ENCODE peak calls at places on chromosomes 12 and 14, in four cellular contexts. T, F, D and A are unnamed samples.

GRCh38 chr12:52053570-52054209 is 2.4 kb downstream of the NR4A1 start:
- DNase-seq in T (no peak), F (no peak), D (no peak), A (no peak)

GRCh38 chr14:22753586-22753985 is 12.9 kb upstream of the OXA1L start:
- DNase-seq in T (no peak), F (no peak), D (no peak), A (no peak)

GRCh38 chr14:49586673-49587460 is 687 bp upstream of the RPS29 start:
- DNase-seq in T (no peak), F (no peak), D (no peak), A (peak)

GRCh38 chr12:3061129-3061857 is 15.9 kb upstream of the TSPAN9 start:
- DNase-seq in T (no peak), F (no peak), D (no peak), A (no peak)

GRCh38 chr12:86254399-86255107 is 1.6 kb downstream of the MGAT4C start:
- DNase-seq in T (no peak), F (no peak), D (no peak), A (no peak)

GRCh38 chr12:91326043-91327027 is 143.7 kb upstream of the DCN start:
- DNase-seq in T (peak), F (peak), D (no peak), A (peak)

GRCh38 chr12:115407036-115407435 is 723.1 kb upstream of the TBX3 start:
- DNase-seq in T (no peak), F (no peak), D (no peak), A (peak)

GRCh38 chr14:103206023-103206481 is 82.8 kb downstream of the TNFAIP2 start:
- DNase-seq in T (no peak), F (no peak), D (no peak), A (no peak)

GRCh38 chr14:26175659-26176058 is 422.2 kb downstream of the NOVA1 start:
- DNase-seq in T (no peak), F (no peak), D (no peak), A (no peak)

GRCh38 chr12:22202847-22203246 is 131.7 kb downstream of the ST8SIA1 start:
- DNase-seq in T (no peak), F (no peak), D (no peak), A (no peak)

GRCh38 chr14:72651081-72651480 is 242.8 kb downstream of the DPF3 start:
- DNase-seq in T (no peak), F (no peak), D (no peak), A (no peak)

GRCh38 chr12:27291862-27292261 is 40.8 kb upstream of the BMAL2 start:
- DNase-seq in T (no peak), F (no peak), D (no peak), A (no peak)

GRCh38 chr12:130620756-130621155 is 95.3 kb downstream of the RIMBP2 start:
- DNase-seq in T (no peak), F (no peak), D (no peak), A (no peak)

GRCh38 chr14:51554339-51554920 is 97.3 kb upstream of the FRMD6 start:
- DNase-seq in T (peak), F (no peak), D (no peak), A (no peak)

GRCh38 chr12:10615532-10615931 is 2.1 kb upstream of the MAGOHB start:
- DNase-seq in T (no peak), F (no peak), D (no peak), A (no peak)

GRCh38 chr14:58944226-58944769 is 244.2 kb upstream of the DAAM1 start:
- DNase-seq in T (no peak), F (no peak), D (no peak), A (peak)